ENCODE peak calls at places on chromosomes 16 and 17, in six cellular contexts. One of them, this sample, is unnamed.

GRCh38 chr17:75068750-75069149 is 19.0 kb upstream of the SLC16A5 start:
- DNase-seq in HepG2: no peak
- DNase-seq in K562: no peak
- DNase-seq in H1: no peak
- DNase-seq in GM12891: no peak
- DNase-seq in GM12878: no peak
- DNase-seq in this sample: no peak

GRCh38 chr16:11016993-11017392 is 72.6 kb downstream of the CLEC16A start:
- DNase-seq in GM12891: no peak
- DNase-seq in HepG2: peak
- DNase-seq in H1: no peak
- DNase-seq in K562: no peak
- DNase-seq in GM12878: no peak
- DNase-seq in this sample: no peak

GRCh38 chr17:76530489-76530814 is 7.1 kb downstream of the CYGB start:
- DNase-seq in K562: no peak
- DNase-seq in HepG2: no peak
- DNase-seq in H1: no peak
- DNase-seq in GM12891: no peak
- DNase-seq in GM12878: no peak
- DNase-seq in this sample: no peak

GRCh38 chr17:1736348-1737281 is 6.1 kb upstream of the SERPINF2 start:
- DNase-seq in GM12878: no peak
- DNase-seq in H1: no peak
- DNase-seq in HepG2: peak
- DNase-seq in GM12891: peak
- DNase-seq in K562: peak
- DNase-seq in this sample: peak

GRCh38 chr16:57536306-57537193 is at the start of gene CCDC102A:
- DNase-seq in HepG2: no peak
- DNase-seq in GM12878: no peak
- DNase-seq in H1: peak
- DNase-seq in GM12891: no peak
- DNase-seq in K562: peak
- DNase-seq in this sample: no peak

GRCh38 chr17:17778308-17779014 is 58.3 kb downstream of the SREBF1 start:
- DNase-seq in H1: no peak
- DNase-seq in K562: no peak
- DNase-seq in HepG2: no peak
- DNase-seq in GM12891: no peak
- DNase-seq in GM12878: no peak
- DNase-seq in this sample: no peak

GRCh38 chr16:46583036-46583435 is 38.1 kb downstream of the SHCBP1 start:
- DNase-seq in GM12878: no peak
- DNase-seq in K562: no peak
- DNase-seq in H1: no peak
- DNase-seq in HepG2: no peak
- DNase-seq in GM12891: no peak
- DNase-seq in this sample: no peak

GRCh38 chr17:10105513-10106001 is 92.8 kb downstream of the GAS7 start:
- DNase-seq in HepG2: no peak
- DNase-seq in GM12891: no peak
- DNase-seq in K562: no peak
- DNase-seq in H1: no peak
- DNase-seq in GM12878: no peak
- DNase-seq in this sample: no peak

GRCh38 chr16:3578610-3579551 is 1.7 kb upstream of the NLRC3 start:
- DNase-seq in GM12878: peak
- DNase-seq in K562: peak
- DNase-seq in HepG2: no peak
- DNase-seq in H1: peak
- DNase-seq in GM12891: peak
- DNase-seq in this sample: peak

GRCh38 chr17:76524598-76525512 is 12.7 kb downstream of the CYGB start:
- DNase-seq in H1: no peak
- DNase-seq in HepG2: peak
- DNase-seq in GM12878: no peak
- DNase-seq in GM12891: no peak
- DNase-seq in K562: no peak
- DNase-seq in this sample: no peak

GRCh38 chr17:31052187-31052889 is 42.4 kb upstream of the NF1 start:
- DNase-seq in H1: no peak
- DNase-seq in HepG2: peak
- DNase-seq in GM12891: no peak
- DNase-seq in GM12878: no peak
- DNase-seq in K562: peak
- DNase-seq in this sample: no peak

GRCh38 chr17:70073326-70073725 is 1.7 kb upstream of the KCNJ16 start:
- DNase-seq in GM12891: no peak
- DNase-seq in H1: no peak
- DNase-seq in K562: no peak
- DNase-seq in GM12878: no peak
- DNase-seq in HepG2: no peak
- DNase-seq in this sample: no peak

GRCh38 chr17:35025541-35025940 is 38.0 kb downstream of the RFFL start:
- DNase-seq in K562: no peak
- DNase-seq in HepG2: no peak
- DNase-seq in H1: no peak
- DNase-seq in GM12891: no peak
- DNase-seq in GM12878: no peak
- DNase-seq in this sample: no peak

GRCh38 chr17:35023538-35023937 is 40.0 kb downstream of the RFFL start:
- DNase-seq in H1: no peak
- DNase-seq in K562: no peak
- DNase-seq in GM12878: no peak
- DNase-seq in GM12891: no peak
- DNase-seq in HepG2: no peak
- DNase-seq in this sample: no peak

GRCh38 chr17:35021520-35022380 is 41.4 kb downstream of the LIG3 start:
- DNase-seq in H1: no peak
- DNase-seq in GM12878: no peak
- DNase-seq in K562: no peak
- DNase-seq in GM12891: no peak
- DNase-seq in HepG2: no peak
- DNase-seq in this sample: no peak

GRCh38 chr17:35019386-35020179 is 39.3 kb downstream of the LIG3 start:
- DNase-seq in K562: no peak
- DNase-seq in H1: no peak
- DNase-seq in HepG2: no peak
- DNase-seq in GM12891: no peak
- DNase-seq in GM12878: no peak
- DNase-seq in this sample: no peak

DNA sequence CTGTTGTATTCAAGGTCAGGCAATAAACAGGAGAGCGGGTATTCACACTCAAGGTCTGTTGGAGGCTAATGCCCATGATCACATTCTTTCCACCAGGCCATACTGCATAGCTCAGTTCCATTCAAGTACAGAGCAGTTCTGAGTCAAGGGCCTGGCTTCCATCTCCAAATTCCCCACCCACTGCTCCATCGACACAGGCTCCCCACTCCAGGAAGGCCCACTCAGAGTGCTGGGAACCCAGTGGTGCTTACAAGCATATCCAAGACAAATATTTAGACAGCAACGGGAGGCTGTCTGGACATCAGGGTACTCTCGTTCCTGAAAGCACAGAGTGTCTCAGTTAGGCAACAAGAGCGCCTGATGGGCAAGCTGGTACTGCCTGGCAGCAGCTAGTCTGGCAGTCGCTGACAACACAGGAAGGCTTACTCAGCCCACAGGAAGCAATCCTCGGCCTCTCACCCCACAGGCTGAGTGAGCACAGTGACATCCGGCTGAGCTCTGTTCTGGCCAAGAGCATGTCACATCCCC is 40.9 kb downstream of the RFFL start:
- DNase-seq in GM12878: no peak
- DNase-seq in K562: no peak
- DNase-seq in HepG2: peak
- DNase-seq in GM12891: peak
- DNase-seq in H1: no peak
- DNase-seq in this sample: peak
- TF ChIP-seq POLR2AphosphoS5 in GM12878: no peak
- TF ChIP-seq POLR2AphosphoS5 in K562: no peak
- TF ChIP-seq POLR2AphosphoS5 in HepG2: no peak
- TF ChIP-seq POLR2AphosphoS5 in GM12891: peak
- TF ChIP-seq POLR2AphosphoS5 in H1: no peak
- TF ChIP-seq POLR2AphosphoS5 in this sample: peak

DNA sequence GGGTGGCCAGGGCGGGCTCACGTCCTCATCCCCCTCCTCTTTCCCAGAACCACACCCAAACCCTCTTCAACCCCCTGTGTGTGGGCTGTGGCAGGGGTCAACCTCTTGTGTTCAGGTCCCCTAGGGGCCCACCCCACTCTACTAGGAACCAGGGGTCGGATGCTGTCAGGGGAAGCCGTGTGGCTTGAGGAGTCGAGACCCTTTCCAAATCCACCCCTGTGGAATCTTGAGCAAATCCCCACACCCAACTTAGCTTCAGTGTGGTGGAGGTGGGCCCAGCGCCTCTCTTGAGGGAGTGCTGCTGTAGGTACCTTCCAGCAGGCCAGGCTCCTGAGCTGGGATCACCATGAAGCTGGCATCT is 121.5 kb downstream of the MRM1 start:
- DNase-seq in GM12878: no peak
- DNase-seq in GM12891: no peak
- DNase-seq in K562: no peak
- DNase-seq in HepG2: no peak
- DNase-seq in H1: no peak
- DNase-seq in this sample: no peak
- TF ChIP-seq POLR2A in GM12878: no peak
- TF ChIP-seq POLR2A in GM12891: no peak
- TF ChIP-seq POLR2A in K562: no peak
- TF ChIP-seq POLR2A in HepG2: no peak
- TF ChIP-seq POLR2A in H1: no peak
- TF ChIP-seq POLR2A in this sample: no peak

DNA sequence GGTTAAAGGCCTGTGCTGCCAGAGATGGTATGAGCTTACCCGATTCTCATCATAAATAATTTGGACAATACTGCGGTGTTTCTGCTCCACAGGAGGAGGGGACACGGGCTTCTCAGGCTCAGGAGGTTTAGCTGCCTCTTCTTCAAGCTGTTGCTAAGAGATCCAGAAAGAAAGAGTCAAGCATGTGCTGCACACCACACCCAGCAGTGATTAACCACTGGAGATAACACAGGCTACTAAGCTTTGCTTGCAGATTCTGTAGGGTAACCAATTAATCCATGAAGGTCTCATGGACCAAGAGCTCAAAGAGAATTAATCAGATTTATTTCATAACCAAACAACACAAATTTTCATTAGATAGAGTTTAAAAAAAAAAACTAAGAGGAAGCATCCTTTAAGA is 56.6 kb downstream of the NCOR1 start:
- DNase-seq in K562: no peak
- DNase-seq in GM12891: no peak
- DNase-seq in GM12878: no peak
- DNase-seq in HepG2: no peak
- DNase-seq in H1: no peak
- DNase-seq in this sample: no peak
- TF ChIP-seq TAF1 in K562: no peak
- TF ChIP-seq TAF1 in GM12891: no peak
- TF ChIP-seq TAF1 in GM12878: no peak
- TF ChIP-seq TAF1 in HepG2: no peak
- TF ChIP-seq TAF1 in H1: no peak
- TF ChIP-seq TAF1 in this sample: no peak

DNA sequence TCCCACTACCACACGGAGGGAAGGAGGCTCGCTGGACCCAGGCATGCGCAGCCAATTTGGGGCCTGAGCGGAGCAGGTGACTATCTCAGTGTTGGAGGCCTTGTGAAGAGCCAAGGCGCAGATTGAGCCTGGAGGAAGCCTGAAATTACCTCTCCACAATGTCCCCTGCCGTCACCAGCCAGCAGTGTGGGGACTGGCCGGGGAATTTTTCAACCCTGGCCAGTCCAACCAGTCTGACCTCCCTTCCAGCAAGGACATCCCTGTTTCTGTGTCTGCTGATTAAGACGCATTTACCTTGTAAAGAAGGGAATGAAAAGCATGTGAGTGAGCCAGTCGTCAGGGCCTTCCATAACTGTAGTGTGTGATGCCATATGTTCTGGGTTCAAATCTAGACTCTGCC is 198.1 kb upstream of the IRX3 start:
- DNase-seq in HepG2: no peak
- DNase-seq in GM12878: no peak
- DNase-seq in H1: no peak
- DNase-seq in GM12891: no peak
- DNase-seq in K562: no peak
- DNase-seq in this sample: no peak
- TF ChIP-seq POLR2AphosphoS5 in HepG2: no peak
- TF ChIP-seq POLR2AphosphoS5 in GM12878: no peak
- TF ChIP-seq POLR2AphosphoS5 in H1: no peak
- TF ChIP-seq POLR2AphosphoS5 in GM12891: no peak
- TF ChIP-seq POLR2AphosphoS5 in K562: no peak
- TF ChIP-seq POLR2AphosphoS5 in this sample: no peak

This sample was measured in GM12892.